ENCODE peak calls at places on chromosomes 16 and 17, in four cellular contexts. B is stimulated activated CD4-positive, alpha-beta T cell treated with anti-CD3 and anti-CD28 coated beads, Interleukin-2, amount 100 ng/mL, for 48 hours; Y is T-helper 22 cell; O is LoVo. T is an unnamed sample.

GRCh38 chr16:6957676-6958075 is 375.0 kb upstream of the RBFOX1 start:
- DNase-seq in B (no peak), Y (no peak), O (no peak), T (no peak)

GRCh38 chr17:14310101-14310500 is 9.2 kb downstream of the HS3ST3B1 start:
- DNase-seq in B (no peak), Y (no peak), O (no peak), T (no peak)

GRCh38 chr17:39231587-39232551 is 6.1 kb upstream of the STAC2 start:
- DNase-seq in B (peak; percentile 56), Y (peak; percentile 19), O (no peak), T (no peak)

GRCh38 chr16:1102333-1102700 is 6.3 kb upstream of the C1QTNF8 start:
- DNase-seq in B (no peak), Y (no peak), O (no peak), T (no peak)

GRCh38 chr16:68744744-68745280 is 7.7 kb downstream of the CDH1 start:
- DNase-seq in B (no peak), Y (no peak), O (peak; percentile 83), T (peak; percentile 74)

GRCh38 chr17:72151565-72152391 is 31.0 kb downstream of the SOX9 start:
- DNase-seq in B (no peak), Y (no peak), O (peak; percentile 81), T (peak; percentile 54)

GRCh38 chr17:72158895-72159885 is 38.4 kb downstream of the SOX9 start:
- DNase-seq in B (no peak), Y (no peak), O (peak; percentile 30), T (no peak)

GRCh38 chr17:56866496-56866895 is 32.5 kb downstream of the DGKE start:
- DNase-seq in B (no peak), Y (no peak), O (no peak), T (no peak)

GRCh38 chr16:49284962-49285361 is 3.3 kb upstream of the CBLN1 start:
- DNase-seq in B (no peak), Y (no peak), O (no peak), T (no peak)

GRCh38 chr17:17147821-17148220 is 58.3 kb downstream of the PLD6 start:
- DNase-seq in B (no peak), Y (no peak), O (no peak), T (no peak)

GRCh38 chr17:74833501-74834361 is 26.0 kb downstream of the GRIN2C start:
- DNase-seq in B (no peak), Y (no peak), O (no peak), T (peak; percentile 20)

GRCh38 chr17:48610282-48611211 is at the start of gene HOXB7:
- DNase-seq in B (peak; percentile 69), Y (peak; percentile 48), O (peak; percentile 72), T (peak; percentile 83)

GRCh38 chr16:19138601-19139000 is 24.8 kb downstream of the ITPRIPL2 start:
- DNase-seq in B (no peak), Y (no peak), O (no peak), T (peak; percentile 89)

GRCh38 chr17:14061666-14062560 is 7.4 kb upstream of the COX10 start:
- DNase-seq in B (no peak), Y (no peak), O (no peak), T (peak; percentile 55)

GRCh38 chr17:82371333-82372062 is at the start of gene UTS2R:
- DNase-seq in B (no peak), Y (no peak), O (no peak), T (no peak)

GRCh38 chr16:28317040-28317880 is 24.9 kb downstream of the SBK1 start:
- DNase-seq in B (peak; percentile 82), Y (peak; percentile 37), O (peak; percentile 25), T (peak; percentile 57)

GRCh38 chr16:65763640-65764305 is 602.7 kb upstream of the CDH5 start:
- DNase-seq in B (no peak), Y (no peak), O (no peak), T (no peak)

GRCh38 chr16:84735846-84736586 is 36.2 kb downstream of the USP10 start:
- DNase-seq in B (no peak), Y (peak; percentile 40), O (peak; percentile 69), T (no peak)

GRCh38 chr16:57238682-57239081 is 6.4 kb upstream of the ARL2BP start:
- DNase-seq in B (no peak), Y (no peak), O (no peak), T (no peak)

GRCh38 chr17:3885970-3886369 is 6.9 kb downstream of the CAMKK1 start:
- DNase-seq in B (no peak), Y (no peak), O (no peak), T (no peak)

GRCh38 chr16:17334096-17334495 is 136.7 kb downstream of the XYLT1 start:
- DNase-seq in B (no peak), Y (no peak), O (no peak), T (peak; percentile 7)

GRCh38 chr17:74008196-74008595 is 195.3 kb upstream of the RPL38 start:
- DNase-seq in B (peak; percentile 31), Y (no peak), O (no peak), T (no peak)

GRCh38 chr16:84048306-84048705 is 5.7 kb upstream of the SLC38A8 start:
- DNase-seq in B (no peak), Y (no peak), O (no peak), T (no peak)

GRCh38 chr17:42287305-42288077 is 807 bp upstream of the STAT5A start:
- DNase-seq in B (peak; percentile 49), Y (peak; percentile 10), O (no peak), T (no peak)

GRCh38 chr17:61065263-61065773 is 334.3 kb upstream of the TBX2 start:
- DNase-seq in B (no peak), Y (no peak), O (peak; percentile 9), T (no peak)

GRCh38 chr16:19567560-19567959 is 12.1 kb downstream of the VPS35L start:
- DNase-seq in B (no peak), Y (no peak), O (no peak), T (no peak)

GRCh38 chr17:57401556-57402488 is 145.5 kb downstream of the MSI2 start:
- DNase-seq in B (no peak), Y (no peak), O (no peak), T (no peak)

GRCh38 chr16:11393366-11393765 is 48.1 kb downstream of the RMI2 start:
- DNase-seq in B (no peak), Y (no peak), O (no peak), T (no peak)

GRCh38 chr17:19724501-19725420 is 8.4 kb upstream of the SLC47A2 start:
- DNase-seq in B (peak; percentile 53), Y (no peak), O (no peak), T (peak; percentile 82)

GRCh38 chr16:14562691-14563491 is 67.2 kb downstream of the PARN start:
- DNase-seq in B (no peak), Y (no peak), O (peak; percentile 6), T (peak; percentile 83)

GRCh38 chr17:16986391-16986790 is 14.5 kb upstream of the TNFRSF13B start:
- DNase-seq in B (no peak), Y (no peak), O (no peak), T (peak; percentile 26)

GRCh38 chr17:20009052-20009301 is 182 bp upstream of the SPECC1 start:
- DNase-seq in B (no peak), Y (no peak), O (no peak), T (no peak)

GRCh38 chr17:80782536-80783427 is 208.9 kb upstream of the CHMP6 start:
- DNase-seq in B (no peak), Y (no peak), O (no peak), T (no peak)

GRCh38 chr17:50988427-50988826 is 122.3 kb upstream of the TOB1 start:
- DNase-seq in B (no peak), Y (no peak), O (no peak), T (no peak)

GRCh38 chr17:3828151-3828851 is 17.7 kb downstream of the NCBP3 start:
- DNase-seq in B (no peak), Y (no peak), O (no peak), T (no peak)

GRCh38 chr16:89142474-89143197 is 28.9 kb upstream of the CDH15 start:
- DNase-seq in B (no peak), Y (no peak), O (no peak), T (no peak)

GRCh38 chr16:11009027-11009755 is 64.8 kb downstream of the CLEC16A start:
- DNase-seq in B (no peak), Y (no peak), O (no peak), T (no peak)